ENCODE peak calls at places on chromosomes 13 and 19, in four cellular contexts. E is AG09309, N is IMR-90, L is tibial artery. X is an unnamed sample.

GRCh38 chr13:99357149-99357596 is 50.0 kb upstream of the GPR183 start:
- DNase-seq in E (no peak), N (peak; percentile 91), L (no peak), X (no peak)

GRCh38 chr13:106986033-106986484 is 418.1 kb upstream of the ARGLU1 start:
- DNase-seq in E (no peak), N (peak; percentile 34), L (no peak), X (no peak)

GRCh38 chr13:110913322-110913721 is 1.5 kb downstream of the ANKRD10 start:
- DNase-seq in E (no peak), N (peak; percentile 26), L (no peak), X (no peak)

GRCh38 chr19:51573331-51573730 is 2.2 kb downstream of the ZNF175 start:
- DNase-seq in E (no peak), N (peak; percentile 31), L (no peak), X (no peak)

GRCh38 chr13:72565893-72566292 is 161.5 kb downstream of the MZT1 start:
- DNase-seq in E (no peak), N (peak; percentile 15), L (no peak), X (no peak)

GRCh38 chr19:50046649-50047503 is 21.1 kb downstream of the ZNF473 start:
- DNase-seq in E (no peak), N (peak; percentile 18), L (peak; percentile 66), X (peak; percentile 64)

GRCh38 chr13:76697277-76697676 is 188.9 kb downstream of the KCTD12 start:
- DNase-seq in E (no peak), N (no peak), L (no peak), X (no peak)

GRCh38 chr19:24033962-24034342 is 53.0 kb upstream of the ZNF254 start:
- DNase-seq in E (peak; percentile 29), N (peak; percentile 71), L (peak; percentile 44), X (peak; percentile 79)

GRCh38 chr13:106533940-106534843 is 1.3 kb downstream of the EFNB2 start:
- DNase-seq in E (no peak), N (peak; percentile 63), L (peak; percentile 40), X (peak; percentile 81)

GRCh38 chr13:42660367-42660965 is 86.5 kb downstream of the TNFSF11 start:
- DNase-seq in E (no peak), N (peak; percentile 27), L (no peak), X (no peak)

GRCh38 chr19:57512845-57513244 is 13.1 kb downstream of the ZNF773 start:
- DNase-seq in E (no peak), N (peak; percentile 34), L (no peak), X (no peak)

GRCh38 chr19:39677931-39678889 is 22.5 kb downstream of the LGALS16 start:
- DNase-seq in E (no peak), N (peak; percentile 39), L (no peak), X (no peak)